ENCODE peak calls at places on chromosomes 2 and 18, in four cellular contexts. One of them, this sample, is unnamed.

GRCh38 chr2:189221811-189222210 is 42.2 kb upstream of the COL5A2 start:
- DNase-seq in WERI-Rb-1: no peak
- DNase-seq in left ventricle myocardium inferior: no peak
- DNase-seq in stomach: no peak
- DNase-seq in this sample: no peak

GRCh38 chr2:117856415-117857210 is 42.1 kb downstream of the DDX18 start:
- DNase-seq in WERI-Rb-1: no peak
- DNase-seq in left ventricle myocardium inferior: no peak
- DNase-seq in stomach: no peak
- DNase-seq in this sample: no peak

GRCh38 chr2:199811360-199811759 is 39.6 kb downstream of the FTCDNL1 start:
- DNase-seq in WERI-Rb-1: no peak
- DNase-seq in left ventricle myocardium inferior: no peak
- DNase-seq in stomach: no peak
- DNase-seq in this sample: no peak

GRCh38 chr2:215397632-215398341 is 38.1 kb downstream of the FN1 start:
- DNase-seq in WERI-Rb-1: no peak
- DNase-seq in left ventricle myocardium inferior: no peak
- DNase-seq in stomach: no peak
- DNase-seq in this sample: no peak

GRCh38 chr18:71398530-71398929 is 1109.7 kb downstream of the SOCS6 start:
- DNase-seq in WERI-Rb-1: peak; percentile 50
- DNase-seq in left ventricle myocardium inferior: no peak
- DNase-seq in stomach: no peak
- DNase-seq in this sample: no peak

GRCh38 chr2:178233428-178233827 is 39.1 kb downstream of the OSBPL6 start:
- DNase-seq in WERI-Rb-1: peak; percentile 34
- DNase-seq in left ventricle myocardium inferior: no peak
- DNase-seq in stomach: no peak
- DNase-seq in this sample: no peak

GRCh38 chr2:142707318-142707717 is 170.1 kb upstream of the KYNU start:
- DNase-seq in WERI-Rb-1: no peak
- DNase-seq in left ventricle myocardium inferior: no peak
- DNase-seq in stomach: no peak
- DNase-seq in this sample: no peak

GRCh38 chr2:112529751-112530150 is 12.5 kb upstream of the POLR1B start:
- DNase-seq in WERI-Rb-1: no peak
- DNase-seq in left ventricle myocardium inferior: no peak
- DNase-seq in stomach: no peak
- DNase-seq in this sample: no peak

GRCh38 chr2:8602809-8603208 is 79.0 kb upstream of the ID2 start:
- DNase-seq in WERI-Rb-1: no peak
- DNase-seq in left ventricle myocardium inferior: no peak
- DNase-seq in stomach: no peak
- DNase-seq in this sample: no peak
- H3K27ac ChIP-seq in WERI-Rb-1: no peak overlapping the region
- H3K27ac ChIP-seq in left ventricle myocardium inferior: no peak overlapping the region
- H3K27ac ChIP-seq in stomach: no peak overlapping the region
- H3K27ac ChIP-seq in this sample: no peak overlapping the region

GRCh38 chr2:207831569-207832248 is 62.0 kb upstream of the FZD5 start:
- DNase-seq in WERI-Rb-1: no peak
- DNase-seq in left ventricle myocardium inferior: no peak
- DNase-seq in stomach: no peak
- DNase-seq in this sample: no peak

GRCh38 chr2:207825958-207826330 is 56.2 kb upstream of the FZD5 start:
- DNase-seq in WERI-Rb-1: no peak
- DNase-seq in left ventricle myocardium inferior: peak; percentile 20
- DNase-seq in stomach: no peak
- DNase-seq in this sample: no peak

GRCh38 chr2:207825033-207825957 is 55.6 kb upstream of the FZD5 start:
- DNase-seq in WERI-Rb-1: no peak
- DNase-seq in left ventricle myocardium inferior: no peak
- DNase-seq in stomach: peak; percentile 18
- DNase-seq in this sample: no peak

GRCh38 chr2:207830778-207831549 is 61.3 kb upstream of the FZD5 start:
- DNase-seq in WERI-Rb-1: no peak
- DNase-seq in left ventricle myocardium inferior: no peak
- DNase-seq in stomach: no peak
- DNase-seq in this sample: no peak

DNA sequence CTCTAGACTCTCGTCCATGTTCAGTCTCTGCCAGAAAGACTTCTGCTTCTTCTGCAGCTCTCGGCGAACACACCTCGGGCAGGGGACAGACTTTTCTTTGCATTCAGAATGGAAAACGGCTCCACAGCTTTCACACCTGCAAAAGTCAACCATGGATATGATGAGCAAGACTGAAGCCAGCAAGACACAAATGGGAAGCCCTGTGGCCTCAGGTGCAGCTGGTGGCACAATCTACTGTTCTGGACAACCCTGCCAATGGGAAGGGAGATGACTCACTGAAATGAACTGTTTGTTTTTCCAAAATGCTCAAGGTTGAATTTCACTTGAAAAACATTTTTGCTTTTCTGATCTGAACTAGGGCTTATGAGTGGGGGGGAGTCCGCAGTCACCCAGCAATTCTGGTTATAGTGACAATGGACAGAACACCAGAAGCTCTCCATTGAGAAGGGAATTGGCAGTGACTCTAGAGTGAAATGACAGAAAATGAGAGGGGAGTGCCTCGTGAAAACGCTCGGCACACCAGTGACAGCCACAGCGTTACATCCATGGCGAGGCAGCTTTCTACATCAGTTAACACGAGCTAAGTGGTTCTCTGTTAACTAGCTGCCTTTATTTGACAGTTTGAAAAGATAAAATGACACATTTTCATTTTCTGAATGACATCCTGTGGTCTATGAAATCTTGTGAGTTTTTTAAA is 58.8 kb upstream of the FZD5 start:
- DNase-seq in WERI-Rb-1: no peak
- DNase-seq in left ventricle myocardium inferior: no peak
- DNase-seq in stomach: peak; percentile 43
- DNase-seq in this sample: no peak
- H3K4me3 ChIP-seq in WERI-Rb-1: no peak overlapping the region
- H3K4me3 ChIP-seq in left ventricle myocardium inferior: no peak overlapping the region
- H3K4me3 ChIP-seq in stomach: no peak overlapping the region
- H3K4me3 ChIP-seq in this sample: no peak overlapping the region

GRCh38 chr2:201833796-201834195 is 27.5 kb downstream of the CDK15 start:
- DNase-seq in WERI-Rb-1: no peak
- DNase-seq in left ventricle myocardium inferior: no peak
- DNase-seq in stomach: no peak
- DNase-seq in this sample: no peak
- H3K27ac ChIP-seq in WERI-Rb-1: no peak overlapping the region
- H3K27ac ChIP-seq in left ventricle myocardium inferior: no peak overlapping the region
- H3K27ac ChIP-seq in stomach: no peak overlapping the region
- H3K27ac ChIP-seq in this sample: no peak overlapping the region

DNA sequence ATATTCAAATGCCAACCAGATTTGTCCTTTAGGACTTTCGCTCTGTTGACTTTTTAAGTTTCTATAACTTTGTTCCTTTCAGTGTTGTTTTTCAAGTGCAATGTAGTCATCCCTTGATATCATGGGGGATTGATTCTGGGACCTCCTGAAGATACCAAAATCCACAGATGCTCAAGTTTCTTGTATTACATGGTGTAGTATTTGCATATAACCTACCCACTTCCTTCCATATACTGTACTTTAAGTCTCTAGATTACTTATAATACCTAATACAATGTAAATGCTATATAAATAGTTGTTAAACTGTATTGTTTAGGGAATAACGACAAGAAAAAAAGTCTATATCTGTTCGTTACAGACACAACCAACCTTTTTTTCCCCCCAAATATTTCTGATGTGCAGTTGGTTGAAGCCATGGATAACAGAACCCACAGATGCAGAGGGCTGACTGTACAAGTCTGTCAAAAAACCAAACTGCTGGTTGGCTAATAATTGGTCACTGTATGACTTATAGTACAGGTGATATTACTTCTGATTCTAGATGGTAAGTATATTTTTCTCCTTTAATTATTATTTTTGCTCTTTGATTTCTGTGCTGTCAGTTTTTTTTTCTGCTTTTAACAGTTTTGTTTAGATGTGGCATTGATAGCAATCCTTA is 201.7 kb upstream of the STON1 start:
- DNase-seq in WERI-Rb-1: no peak
- DNase-seq in left ventricle myocardium inferior: no peak
- DNase-seq in stomach: no peak
- DNase-seq in this sample: no peak
- H3K4me3 ChIP-seq in WERI-Rb-1: no peak overlapping the region
- H3K4me3 ChIP-seq in left ventricle myocardium inferior: no peak overlapping the region
- H3K4me3 ChIP-seq in stomach: no peak overlapping the region
- H3K4me3 ChIP-seq in this sample: no peak overlapping the region

GRCh38 chr18:79410731-79411613 is 15.2 kb downstream of the NFATC1 start:
- DNase-seq in WERI-Rb-1: no peak
- DNase-seq in left ventricle myocardium inferior: peak; percentile 13
- DNase-seq in stomach: no peak
- DNase-seq in this sample: no peak
- H3K27ac ChIP-seq in WERI-Rb-1: no peak overlapping the region
- H3K27ac ChIP-seq in left ventricle myocardium inferior: no peak overlapping the region
- H3K27ac ChIP-seq in stomach: no peak overlapping the region
- H3K27ac ChIP-seq in this sample: no peak overlapping the region

GRCh38 chr2:201908901-201909300 is 102.6 kb downstream of the CDK15 start:
- DNase-seq in WERI-Rb-1: no peak
- DNase-seq in left ventricle myocardium inferior: no peak
- DNase-seq in stomach: no peak
- DNase-seq in this sample: no peak
- H3K4me3 ChIP-seq in WERI-Rb-1: no peak overlapping the region
- H3K4me3 ChIP-seq in left ventricle myocardium inferior: no peak overlapping the region
- H3K4me3 ChIP-seq in stomach: no peak overlapping the region
- H3K4me3 ChIP-seq in this sample: no peak overlapping the region

GRCh38 chr2:36559221-36559942 is 38.6 kb downstream of the FEZ2 start:
- DNase-seq in WERI-Rb-1: peak; percentile 54
- DNase-seq in left ventricle myocardium inferior: no peak
- DNase-seq in stomach: no peak
- DNase-seq in this sample: no peak
- H3K27ac ChIP-seq in WERI-Rb-1: no peak overlapping the region
- H3K27ac ChIP-seq in left ventricle myocardium inferior: no peak overlapping the region
- H3K27ac ChIP-seq in stomach: no peak overlapping the region
- H3K27ac ChIP-seq in this sample: no peak overlapping the region

DNA sequence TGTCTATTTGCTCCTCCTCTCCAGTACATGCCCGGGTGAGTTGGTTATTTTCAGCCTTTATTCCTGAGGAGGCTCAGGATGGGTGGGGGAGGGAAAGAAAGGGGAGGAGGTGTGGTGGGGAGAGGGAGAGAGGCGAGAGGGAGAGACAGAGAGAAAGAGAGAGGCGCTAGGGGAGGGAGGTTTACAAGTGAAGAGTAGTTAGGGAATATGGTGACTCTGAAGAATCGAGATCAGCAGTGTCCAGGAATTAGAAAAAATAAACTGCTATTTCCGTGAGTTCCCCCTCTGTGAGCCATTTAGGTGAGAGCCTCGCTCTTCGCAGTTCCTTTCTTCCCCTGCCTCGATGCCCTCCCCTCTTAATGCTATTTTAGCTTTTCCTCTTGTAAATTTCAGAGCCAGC is 138.9 kb downstream of the MEIS1 start:
- DNase-seq in WERI-Rb-1: no peak
- DNase-seq in left ventricle myocardium inferior: no peak
- DNase-seq in stomach: no peak
- DNase-seq in this sample: no peak
- H3K4me3 ChIP-seq in WERI-Rb-1: no peak overlapping the region
- H3K4me3 ChIP-seq in left ventricle myocardium inferior: peak overlapping the region; percentile 17
- H3K4me3 ChIP-seq in stomach: no peak overlapping the region
- H3K4me3 ChIP-seq in this sample: no peak overlapping the region

DNA sequence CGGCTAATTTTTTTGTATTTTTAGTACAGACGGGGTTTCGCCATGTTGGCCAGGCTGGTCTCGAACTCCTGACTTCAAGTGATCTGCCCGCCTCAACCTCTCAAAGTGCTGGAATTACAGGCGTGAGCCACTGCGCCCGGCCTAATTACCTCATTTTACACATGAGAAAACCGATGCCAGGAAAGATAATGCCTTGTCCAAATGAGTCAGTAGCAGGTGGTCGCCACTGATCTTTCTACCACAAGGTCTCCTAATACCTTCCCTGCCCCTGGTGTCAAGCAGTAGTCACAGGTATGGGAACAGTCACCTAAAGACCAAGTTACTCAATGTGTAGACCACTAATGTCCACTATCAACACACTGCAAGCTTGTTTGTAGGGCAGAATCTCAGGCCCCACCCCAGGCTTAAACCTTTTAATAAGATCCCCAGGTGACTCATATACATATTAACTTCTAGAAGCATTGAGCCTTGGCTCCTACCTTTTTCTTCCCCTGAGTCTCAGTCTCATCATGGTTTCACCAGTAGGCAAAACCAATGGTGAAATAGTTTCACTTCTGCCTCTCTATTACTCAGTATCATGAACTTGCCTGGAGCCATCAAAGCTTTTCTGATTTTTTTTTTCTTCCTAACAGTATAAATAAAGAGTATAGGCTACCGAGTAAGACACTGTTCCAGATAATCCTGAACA is 6.9 kb upstream of the EPB41L5 start:
- DNase-seq in WERI-Rb-1: no peak
- DNase-seq in left ventricle myocardium inferior: no peak
- DNase-seq in stomach: no peak
- DNase-seq in this sample: no peak
- H3K27ac ChIP-seq in WERI-Rb-1: no peak overlapping the region
- H3K27ac ChIP-seq in left ventricle myocardium inferior: no peak overlapping the region
- H3K27ac ChIP-seq in stomach: no peak overlapping the region
- H3K27ac ChIP-seq in this sample: no peak overlapping the region

This sample was measured in heart right ventricle.